ENCODE peak calls at places on chromosomes 1 and 21, in eight cellular contexts. One of them, this sample, is unnamed.

GRCh38 chr21:32412998-32413504 is 545 bp downstream of the EVA1C start:
- DNase-seq in pancreas: peak; percentile 50
- DNase-seq in GM12865: no peak
- DNase-seq in NCI-H524: peak; percentile 78
- DNase-seq in NCI-H2081: no peak
- DNase-seq in AG08396: no peak
- DNase-seq in fibroblast of gingiva: no peak
- DNase-seq in GM10248: no peak
- DNase-seq in this sample: no peak

GRCh38 chr1:86811128-86811527 is 102.8 kb downstream of the SELENOF start:
- DNase-seq in NCI-H524: no peak
- DNase-seq in AG08396: no peak
- DNase-seq in GM12865: no peak
- DNase-seq in pancreas: no peak
- DNase-seq in fibroblast of gingiva: no peak
- DNase-seq in GM10248: no peak
- DNase-seq in NCI-H2081: no peak
- DNase-seq in this sample: no peak

GRCh38 chr1:197441990-197442389 is 173.9 kb downstream of the CRB1 start:
- DNase-seq in AG08396: no peak
- DNase-seq in fibroblast of gingiva: peak; percentile 49
- DNase-seq in NCI-H524: no peak
- DNase-seq in GM10248: no peak
- DNase-seq in NCI-H2081: no peak
- DNase-seq in pancreas: no peak
- DNase-seq in GM12865: no peak
- DNase-seq in this sample: no peak

GRCh38 chr1:48596036-48596435 is 124.0 kb upstream of the SPATA6 start:
- DNase-seq in pancreas: no peak
- DNase-seq in fibroblast of gingiva: no peak
- DNase-seq in NCI-H524: no peak
- DNase-seq in GM10248: no peak
- DNase-seq in NCI-H2081: no peak
- DNase-seq in AG08396: no peak
- DNase-seq in GM12865: no peak
- DNase-seq in this sample: no peak

GRCh38 chr1:52629021-52629643 is 3.8 kb upstream of the SHISAL2A start:
- DNase-seq in fibroblast of gingiva: peak; percentile 6
- DNase-seq in GM10248: no peak
- DNase-seq in pancreas: no peak
- DNase-seq in GM12865: no peak
- DNase-seq in NCI-H524: no peak
- DNase-seq in AG08396: peak; percentile 27
- DNase-seq in NCI-H2081: no peak
- DNase-seq in this sample: no peak

GRCh38 chr1:93678966-93679480 is 2.6 kb downstream of the BCAR3 start:
- DNase-seq in AG08396: no peak
- DNase-seq in GM12865: no peak
- DNase-seq in fibroblast of gingiva: no peak
- DNase-seq in NCI-H524: no peak
- DNase-seq in GM10248: no peak
- DNase-seq in NCI-H2081: no peak
- DNase-seq in pancreas: no peak
- DNase-seq in this sample: no peak

GRCh38 chr1:165843304-165843703 is 15.9 kb downstream of the UCK2 start:
- DNase-seq in GM10248: no peak
- DNase-seq in NCI-H2081: no peak
- DNase-seq in AG08396: no peak
- DNase-seq in NCI-H524: no peak
- DNase-seq in GM12865: no peak
- DNase-seq in pancreas: no peak
- DNase-seq in fibroblast of gingiva: no peak
- DNase-seq in this sample: no peak

GRCh38 chr1:108142258-108142657 is 57.9 kb downstream of the SLC25A24 start:
- DNase-seq in pancreas: no peak
- DNase-seq in NCI-H524: no peak
- DNase-seq in GM10248: no peak
- DNase-seq in NCI-H2081: no peak
- DNase-seq in AG08396: no peak
- DNase-seq in fibroblast of gingiva: no peak
- DNase-seq in GM12865: no peak
- DNase-seq in this sample: no peak

GRCh38 chr1:64965239-64966157 is 851 bp downstream of the JAK1 start:
- DNase-seq in pancreas: peak; percentile 64
- DNase-seq in fibroblast of gingiva: peak; percentile 52
- DNase-seq in NCI-H2081: no peak
- DNase-seq in NCI-H524: peak; percentile 44
- DNase-seq in GM12865: peak; percentile 85
- DNase-seq in AG08396: peak; percentile 80
- DNase-seq in GM10248: peak; percentile 59
- DNase-seq in this sample: peak; percentile 64

GRCh38 chr1:88985033-88985432 is 7.4 kb downstream of the KYAT3 start:
- DNase-seq in pancreas: peak; percentile 45
- DNase-seq in AG08396: peak; percentile 58
- DNase-seq in GM10248: no peak
- DNase-seq in NCI-H524: no peak
- DNase-seq in NCI-H2081: peak; percentile 31
- DNase-seq in GM12865: no peak
- DNase-seq in fibroblast of gingiva: peak; percentile 74
- DNase-seq in this sample: no peak

GRCh38 chr21:37748351-37748750 is 167.9 kb downstream of the KCNJ6 start:
- DNase-seq in NCI-H524: no peak
- DNase-seq in AG08396: no peak
- DNase-seq in GM12865: no peak
- DNase-seq in NCI-H2081: no peak
- DNase-seq in GM10248: no peak
- DNase-seq in pancreas: no peak
- DNase-seq in fibroblast of gingiva: no peak
- DNase-seq in this sample: no peak

GRCh38 chr1:203117611-203118575 is 9.6 kb upstream of the ADORA1 start:
- DNase-seq in AG08396: peak; percentile 91
- DNase-seq in GM12865: peak; percentile 43
- DNase-seq in NCI-H524: peak; percentile 56
- DNase-seq in NCI-H2081: peak; percentile 33
- DNase-seq in GM10248: peak; percentile 83
- DNase-seq in fibroblast of gingiva: peak; percentile 19
- DNase-seq in pancreas: peak; percentile 54
- DNase-seq in this sample: no peak

GRCh38 chr1:161379071-161379470 is 11.4 kb upstream of the CFAP126 start:
- DNase-seq in AG08396: peak; percentile 52
- DNase-seq in GM12865: no peak
- DNase-seq in NCI-H524: no peak
- DNase-seq in GM10248: no peak
- DNase-seq in NCI-H2081: no peak
- DNase-seq in fibroblast of gingiva: peak; percentile 64
- DNase-seq in pancreas: no peak
- DNase-seq in this sample: no peak

GRCh38 chr1:38041941-38042834 is 4.4 kb downstream of the POU3F1 start:
- DNase-seq in pancreas: no peak
- DNase-seq in GM12865: no peak
- DNase-seq in fibroblast of gingiva: no peak
- DNase-seq in GM10248: no peak
- DNase-seq in NCI-H524: no peak
- DNase-seq in AG08396: no peak
- DNase-seq in NCI-H2081: no peak
- DNase-seq in this sample: no peak

GRCh38 chr1:207818971-207819451 is 67.2 kb downstream of the CD46 start:
- DNase-seq in NCI-H2081: no peak
- DNase-seq in AG08396: peak; percentile 75
- DNase-seq in NCI-H524: no peak
- DNase-seq in GM12865: no peak
- DNase-seq in GM10248: no peak
- DNase-seq in fibroblast of gingiva: peak; percentile 62
- DNase-seq in pancreas: no peak
- DNase-seq in this sample: no peak

GRCh38 chr1:227938276-227938675 is 9.5 kb downstream of the WNT9A start:
- DNase-seq in NCI-H2081: no peak
- DNase-seq in GM10248: no peak
- DNase-seq in GM12865: no peak
- DNase-seq in NCI-H524: no peak
- DNase-seq in fibroblast of gingiva: no peak
- DNase-seq in AG08396: no peak
- DNase-seq in pancreas: no peak
- DNase-seq in this sample: no peak

GRCh38 chr1:39995973-39996393 is 41.0 kb downstream of the MFSD2A start:
- DNase-seq in NCI-H524: no peak
- DNase-seq in AG08396: no peak
- DNase-seq in GM10248: peak; percentile 79
- DNase-seq in fibroblast of gingiva: no peak
- DNase-seq in GM12865: peak; percentile 86
- DNase-seq in pancreas: no peak
- DNase-seq in NCI-H2081: no peak
- DNase-seq in this sample: no peak

GRCh38 chr1:29029652-29030051 is 94.1 kb downstream of the TMEM200B start:
- DNase-seq in fibroblast of gingiva: no peak
- DNase-seq in GM12865: no peak
- DNase-seq in GM10248: no peak
- DNase-seq in pancreas: no peak
- DNase-seq in AG08396: no peak
- DNase-seq in NCI-H2081: peak; percentile 48
- DNase-seq in NCI-H524: peak; percentile 94
- DNase-seq in this sample: no peak

GRCh38 chr1:56586502-56586901 is 7.1 kb upstream of the PLPP3 start:
- DNase-seq in fibroblast of gingiva: no peak
- DNase-seq in GM10248: no peak
- DNase-seq in pancreas: no peak
- DNase-seq in NCI-H524: no peak
- DNase-seq in AG08396: no peak
- DNase-seq in NCI-H2081: no peak
- DNase-seq in GM12865: no peak
- DNase-seq in this sample: no peak

GRCh38 chr21:34129971-34130597 is 56.7 kb downstream of the MRPS6 start:
- DNase-seq in NCI-H524: peak; percentile 65
- DNase-seq in NCI-H2081: no peak
- DNase-seq in AG08396: no peak
- DNase-seq in pancreas: no peak
- DNase-seq in GM10248: no peak
- DNase-seq in fibroblast of gingiva: no peak
- DNase-seq in GM12865: no peak
- DNase-seq in this sample: no peak

GRCh38 chr1:19312782-19313635 is 883 bp downstream of the SLC66A1 start:
- DNase-seq in GM10248: peak; percentile 55
- DNase-seq in NCI-H524: no peak
- DNase-seq in fibroblast of gingiva: no peak
- DNase-seq in AG08396: no peak
- DNase-seq in pancreas: no peak
- DNase-seq in NCI-H2081: no peak
- DNase-seq in GM12865: peak; percentile 36
- DNase-seq in this sample: no peak

GRCh38 chr1:225347123-225347683 is 80.6 kb downstream of the LBR start:
- DNase-seq in pancreas: no peak
- DNase-seq in NCI-H524: no peak
- DNase-seq in GM12865: peak; percentile 24
- DNase-seq in AG08396: no peak
- DNase-seq in NCI-H2081: no peak
- DNase-seq in GM10248: no peak
- DNase-seq in fibroblast of gingiva: no peak
- DNase-seq in this sample: no peak

GRCh38 chr1:220652995-220653394 is 37.2 kb upstream of the C1orf115 start:
- DNase-seq in AG08396: no peak
- DNase-seq in GM10248: no peak
- DNase-seq in fibroblast of gingiva: no peak
- DNase-seq in NCI-H2081: no peak
- DNase-seq in GM12865: no peak
- DNase-seq in NCI-H524: peak; percentile 94
- DNase-seq in pancreas: no peak
- DNase-seq in this sample: no peak

GRCh38 chr1:12087797-12088314 is 24.8 kb downstream of the TNFRSF8 start:
- DNase-seq in NCI-H524: no peak
- DNase-seq in AG08396: no peak
- DNase-seq in fibroblast of gingiva: no peak
- DNase-seq in GM12865: peak; percentile 80
- DNase-seq in NCI-H2081: no peak
- DNase-seq in pancreas: no peak
- DNase-seq in GM10248: peak; percentile 81
- DNase-seq in this sample: no peak

This sample was measured in T follicular helper cell.